ENCODE peak calls at places on chromosomes 7 and 10, in six cellular contexts. Q, R, B, Y, N and A are unnamed samples.
A peak's percentile ranks its signal among the peaks of the same experiment; 100 is the strongest.

GRCh38 chr7:81138850-81139249 is 220.0 kb upstream of the SEMA3C start:
- DNase-seq in Q (no peak), R (no peak), B (no peak), Y (no peak), N (no peak), A (no peak)

GRCh38 chr10:116027355-116027754 is 245.7 kb downstream of the GFRA1 start:
- DNase-seq in Q (no peak), R (no peak), B (no peak), Y (no peak), N (no peak), A (no peak)

GRCh38 chr10:329361-330099 is 194.3 kb downstream of the ZMYND11 start:
- DNase-seq in Q (peak; percentile 96), R (peak; percentile 90), B (peak; percentile 96), Y (peak; percentile 45), N (peak; percentile 86), A (peak; percentile 88)

GRCh38 chr7:1819258-1819841 is 149.3 kb downstream of the ELFN1 start:
- DNase-seq in Q (peak; percentile 54), R (no peak), B (no peak), Y (no peak), N (no peak), A (no peak)

GRCh38 chr7:87498893-87499292 is 23.4 kb upstream of the ABCB4 start:
- DNase-seq in Q (no peak), R (no peak), B (no peak), Y (no peak), N (no peak), A (no peak)

GRCh38 chr10:6195891-6196290 is 6.8 kb upstream of the PFKFB3 start:
- DNase-seq in Q (peak; percentile 83), R (no peak), B (no peak), Y (no peak), N (no peak), A (no peak)

GRCh38 chr10:131996508-131997365 is 15.0 kb upstream of the BNIP3 start:
- DNase-seq in Q (peak; percentile 83), R (no peak), B (no peak), Y (no peak), N (no peak), A (no peak)

GRCh38 chr7:49187543-49188268 is 263.4 kb downstream of the CDC14C start:
- DNase-seq in Q (no peak), R (no peak), B (no peak), Y (no peak), N (no peak), A (no peak)

GRCh38 chr7:134589491-134589941 is 40.6 kb downstream of the AKR1B15 start:
- DNase-seq in Q (no peak), R (no peak), B (peak; percentile 24), Y (no peak), N (no peak), A (no peak)

GRCh38 chr10:119104653-119105024 is 726 bp downstream of the DENND10 start:
- DNase-seq in Q (peak; percentile 69), R (peak; percentile 24), B (no peak), Y (no peak), N (peak; percentile 64), A (no peak)

GRCh38 chr10:129320340-129320739 is 146.7 kb upstream of the MGMT start:
- DNase-seq in Q (no peak), R (no peak), B (no peak), Y (no peak), N (no peak), A (no peak)

GRCh38 chr10:112832361-112832878 is 117.6 kb upstream of the TCF7L2 start:
- DNase-seq in Q (no peak), R (no peak), B (no peak), Y (no peak), N (no peak), A (no peak)

GRCh38 chr7:78523903-78524302 is 725.3 kb downstream of the PHTF2 start:
- DNase-seq in Q (no peak), R (no peak), B (no peak), Y (no peak), N (no peak), A (no peak)

GRCh38 chr10:23081156-23081833 is 14.1 kb upstream of the MSRB2 start:
- DNase-seq in Q (peak; percentile 78), R (no peak), B (peak; percentile 22), Y (no peak), N (no peak), A (no peak)

GRCh38 chr7:84477786-84478405 is 283.3 kb upstream of the SEMA3A start:
- DNase-seq in Q (no peak), R (no peak), B (no peak), Y (no peak), N (no peak), A (no peak)

GRCh38 chr7:93601363-93601762 is 26.8 kb upstream of the CALCR start:
- DNase-seq in Q (no peak), R (no peak), B (peak; percentile 3), Y (no peak), N (no peak), A (no peak)

GRCh38 chr10:60203993-60204618 is 185.6 kb downstream of the ANK3 start:
- DNase-seq in Q (no peak), R (no peak), B (peak; percentile 57), Y (no peak), N (no peak), A (no peak)

GRCh38 chr7:43248961-43249807 is 136.7 kb downstream of the HECW1 start:
- DNase-seq in Q (peak; percentile 73), R (peak; percentile 50), B (peak; percentile 77), Y (no peak), N (peak; percentile 77), A (peak; percentile 70)

GRCh38 chr10:22737587-22737986 is 23.2 kb upstream of the PIP4K2A start:
- DNase-seq in Q (peak; percentile 69), R (no peak), B (peak; percentile 96), Y (no peak), N (no peak), A (no peak)

GRCh38 chr10:15169555-15170407 is 1.3 kb upstream of the NMT2 start:
- DNase-seq in Q (peak; percentile 62), R (no peak), B (no peak), Y (peak; percentile 43), N (no peak), A (no peak)

GRCh38 chr7:129762387-129762969 is 151.0 kb downstream of the NRF1 start:
- DNase-seq in Q (peak; percentile 39), R (no peak), B (no peak), Y (no peak), N (no peak), A (no peak)

GRCh38 chr7:80128918-80129317 is 5.7 kb upstream of the GNAI1 start:
- DNase-seq in Q (no peak), R (no peak), B (no peak), Y (no peak), N (no peak), A (no peak)

GRCh38 chr10:119642556-119643111 is 8.5 kb upstream of the BAG3 start:
- DNase-seq in Q (no peak), R (no peak), B (no peak), Y (no peak), N (no peak), A (no peak)

GRCh38 chr7:128359939-128360338 is 1.6 kb downstream of the PRRT4 start:
- DNase-seq in Q (no peak), R (no peak), B (no peak), Y (no peak), N (no peak), A (no peak)

GRCh38 chr10:93281367-93281720 is 200.8 kb downstream of the MYOF start:
- DNase-seq in Q (no peak), R (no peak), B (no peak), Y (no peak), N (no peak), A (no peak)

GRCh38 chr7:31398815-31399214 is 58.3 kb upstream of the NEUROD6 start:
- DNase-seq in Q (no peak), R (no peak), B (no peak), Y (no peak), N (no peak), A (no peak)

GRCh38 chr10:5490032-5490431 is 9.3 kb downstream of the CALML5 start:
- DNase-seq in Q (no peak), R (no peak), B (no peak), Y (no peak), N (no peak), A (no peak)

GRCh38 chr7:155198206-155198892 is 99.3 kb upstream of the INSIG1 start:
- DNase-seq in Q (no peak), R (no peak), B (no peak), Y (no peak), N (no peak), A (no peak)

GRCh38 chr10:72910705-72911104 is 17.2 kb downstream of the OIT3 start:
- DNase-seq in Q (no peak), R (no peak), B (no peak), Y (no peak), N (no peak), A (no peak)

GRCh38 chr7:153886506-153887391 is 165.4 kb upstream of the DPP6 start:
- DNase-seq in Q (peak; percentile 63), R (no peak), B (no peak), Y (no peak), N (no peak), A (no peak)

GRCh38 chr7:80790877-80791276 is 128.0 kb downstream of the SEMA3C start:
- DNase-seq in Q (peak; percentile 83), R (no peak), B (no peak), Y (no peak), N (no peak), A (no peak)

GRCh38 chr7:43902542-43903054 is 3.8 kb downstream of the URGCP start:
- DNase-seq in Q (no peak), R (no peak), B (no peak), Y (no peak), N (no peak), A (no peak)

GRCh38 chr10:69649771-69650550 is 19.9 kb downstream of the FAM241B start:
- DNase-seq in Q (no peak), R (no peak), B (no peak), Y (no peak), N (no peak), A (no peak)
- TF ChIP-seq CTCF in Q (no peak), R (no peak), B (no peak), Y (no peak), N (no peak), A (peak; percentile 32)

GRCh38 chr10:52951819-52952218 is 179.2 kb upstream of the MBL2 start:
- DNase-seq in Q (no peak), R (peak; percentile 69), B (peak; percentile 1), Y (no peak), N (no peak), A (peak; percentile 2)
- TF ChIP-seq CTCF in Q (peak; percentile 9), R (peak; percentile 48), B (peak; percentile 5), Y (no peak), N (peak; percentile 50), A (peak; percentile 59)

DNA sequence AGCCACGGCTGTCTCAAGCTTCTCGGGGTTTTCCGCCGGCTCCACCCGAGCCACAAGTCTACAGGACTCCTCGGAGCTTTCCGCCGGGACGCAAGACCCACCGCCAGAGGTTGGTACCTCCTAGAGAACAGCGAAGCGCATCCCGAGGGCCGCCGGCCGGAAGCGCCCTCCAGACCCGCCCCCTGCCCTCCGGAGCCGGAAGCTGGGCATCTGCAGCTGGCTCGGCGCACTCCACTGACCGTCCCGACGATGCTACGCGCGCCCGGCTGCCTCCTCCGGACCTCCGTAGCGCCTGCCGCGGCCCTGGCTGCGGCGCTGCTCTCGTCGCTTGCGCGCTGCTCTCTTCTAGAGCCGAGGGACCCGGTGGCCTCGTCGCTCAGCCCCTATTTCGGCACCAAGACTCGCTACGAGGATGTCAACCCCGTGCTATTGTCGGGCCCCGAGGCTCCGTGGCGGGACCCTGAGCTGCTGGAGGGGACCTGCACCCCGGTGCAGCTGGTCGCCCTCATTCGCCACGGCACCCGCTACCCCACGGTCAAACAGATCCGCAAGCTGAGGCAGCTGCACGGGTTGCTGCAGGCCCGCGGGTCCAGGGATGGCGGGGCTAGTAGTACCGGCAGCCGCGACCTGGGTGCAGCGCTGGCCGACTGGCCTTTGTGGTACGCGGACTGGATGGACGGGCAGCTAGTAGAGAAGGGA is at the start of gene MINPP1:
- DNase-seq in Q (peak; percentile 88), R (peak; percentile 82), B (peak; percentile 81), Y (peak; percentile 71), N (peak; percentile 88), A (peak; percentile 56)
- TF ChIP-seq CTCF in Q (no peak), R (no peak), B (no peak), Y (no peak), N (no peak), A (no peak)

GRCh38 chr7:76315372-76315771 is 12.9 kb downstream of the HSPB1 start:
- DNase-seq in Q (no peak), R (peak; percentile 20), B (no peak), Y (no peak), N (peak; percentile 38), A (no peak)
- TF ChIP-seq CTCF in Q (no peak), R (no peak), B (no peak), Y (no peak), N (no peak), A (no peak)